ENCODE peak calls at places on chromosomes 4 and X, in five cellular contexts. P is K562, T is HepG2, J is GM12878, O is H1. W is an unnamed sample.

GRCh38 chr4:129246850-129247542 is 151.0 kb downstream of the C4orf33 start:
- DNase-seq in P (no peak), T (no peak), J (no peak), O (no peak), W (no peak)

GRCh38 chr4:182492456-182492855 is 249.3 kb downstream of the TENM3 start:
- DNase-seq in P (no peak), T (no peak), J (no peak), O (no peak), W (no peak)

GRCh38 chr4:10687526-10687925 is 3.0 kb upstream of the CLNK start:
- DNase-seq in P (no peak), T (no peak), J (no peak), O (no peak), W (no peak)

GRCh38 chrX:150429577-150429976 is 66.5 kb downstream of the MAMLD1 start:
- DNase-seq in P (no peak), T (no peak), J (no peak), O (no peak), W (no peak)

GRCh38 chrX:32026772-32027171 is 954.9 kb upstream of the FTHL17 start:
- DNase-seq in P (no peak), T (no peak), J (no peak), O (no peak), W (no peak)

GRCh38 chr4:188934320-188934975 is 795.2 kb downstream of the TRIML1 start:
- DNase-seq in P (no peak), T (no peak), J (no peak), O (no peak), W (no peak)

GRCh38 chr4:147049940-147050852 is 104.5 kb upstream of the TTC29 start:
- DNase-seq in P (no peak), T (no peak), J (no peak), O (no peak), W (no peak)

GRCh38 chr4:161664740-161665139 is 499.1 kb downstream of the FSTL5 start:
- DNase-seq in P (peak), T (no peak), J (no peak), O (no peak), W (no peak)

GRCh38 chrX:96540111-96540631 is 144.5 kb upstream of the DIAPH2 start:
- DNase-seq in P (no peak), T (no peak), J (no peak), O (no peak), W (no peak)

GRCh38 chr4:113539408-113539807 is 222.1 kb downstream of the CAMK2D start:
- DNase-seq in P (no peak), T (no peak), J (no peak), O (no peak), W (no peak)

GRCh38 chr4:119517361-119518229 is 111.0 kb downstream of the PDE5A start:
- DNase-seq in P (no peak), T (peak), J (no peak), O (no peak), W (no peak)

GRCh38 chr4:122003335-122003734 is 51.5 kb upstream of the TRPC3 start:
- DNase-seq in P (peak), T (peak), J (peak), O (peak), W (peak)

GRCh38 chrX:7330971-7331746 is 183.2 kb upstream of the PUDP start:
- DNase-seq in P (no peak), T (no peak), J (no peak), O (no peak), W (no peak)

GRCh38 chr4:43296946-43297528 is 404.5 kb downstream of the GRXCR1 start:
- DNase-seq in P (no peak), T (no peak), J (no peak), O (no peak), W (no peak)

GRCh38 chrX:79270401-79270800 is 96.7 kb downstream of the ITM2A start:
- DNase-seq in P (peak), T (no peak), J (peak), O (peak), W (peak)

GRCh38 chrX:152640039-152640818 is 2.5 kb downstream of the GABRQ start:
- DNase-seq in P (peak), T (no peak), J (no peak), O (no peak), W (no peak)

GRCh38 chr4:70651864-70652506 is 14.3 kb downstream of the JCHAIN start:
- DNase-seq in P (peak), T (peak), J (no peak), O (no peak), W (no peak)

GRCh38 chrX:148441387-148441786 is 59.0 kb upstream of the AFF2 start:
- DNase-seq in P (no peak), T (no peak), J (no peak), O (peak), W (peak)

GRCh38 chr4:173262363-173262762 is 71.8 kb downstream of the HMGB2 start:
- DNase-seq in P (no peak), T (no peak), J (no peak), O (no peak), W (no peak)

GRCh38 chr4:98381306-98381705 is 120.1 kb downstream of the RAP1GDS1 start:
- DNase-seq in P (no peak), T (no peak), J (no peak), O (no peak), W (no peak)

GRCh38 chrX:19956923-19957322 is 33.9 kb downstream of the BCLAF3 start:
- DNase-seq in P (no peak), T (no peak), J (no peak), O (no peak), W (no peak)

GRCh38 chrX:154732421-154733071 is 18.3 kb downstream of the GAB3 start:
- DNase-seq in P (no peak), T (no peak), J (no peak), O (no peak), W (no peak)

GRCh38 chr4:137370206-137370633 is 162.1 kb downstream of the PCDH18 start:
- DNase-seq in P (no peak), T (no peak), J (no peak), O (no peak), W (no peak)

GRCh38 chr4:41750158-41750623 is 1.7 kb upstream of the PHOX2B start:
- DNase-seq in P (no peak), T (no peak), J (no peak), O (no peak), W (peak)

GRCh38 chr4:41752081-41752836 is 3.7 kb upstream of the PHOX2B start:
- DNase-seq in P (no peak), T (no peak), J (no peak), O (no peak), W (no peak)

GRCh38 chr4:41750624-41751324 is 2.2 kb upstream of the PHOX2B start:
- DNase-seq in P (no peak), T (no peak), J (no peak), O (no peak), W (peak)

GRCh38 chr4:41749650-41750049 is 1.1 kb upstream of the PHOX2B start:
- DNase-seq in P (no peak), T (no peak), J (no peak), O (no peak), W (no peak)

GRCh38 chr4:41751325-41752061 is 3.0 kb upstream of the PHOX2B start:
- DNase-seq in P (peak), T (no peak), J (no peak), O (no peak), W (peak)
- TF ChIP-seq USF2 in P (no peak), T (no peak), J (no peak), O (no peak), W (no peak)

GRCh38 chr4:158824425-158825274 is 55.8 kb downstream of the FNIP2 start:
- DNase-seq in P (no peak), T (no peak), J (no peak), O (no peak), W (no peak)
- TF ChIP-seq ATF3 in P (no peak), T (no peak), J (no peak), O (no peak), W (no peak)

DNA sequence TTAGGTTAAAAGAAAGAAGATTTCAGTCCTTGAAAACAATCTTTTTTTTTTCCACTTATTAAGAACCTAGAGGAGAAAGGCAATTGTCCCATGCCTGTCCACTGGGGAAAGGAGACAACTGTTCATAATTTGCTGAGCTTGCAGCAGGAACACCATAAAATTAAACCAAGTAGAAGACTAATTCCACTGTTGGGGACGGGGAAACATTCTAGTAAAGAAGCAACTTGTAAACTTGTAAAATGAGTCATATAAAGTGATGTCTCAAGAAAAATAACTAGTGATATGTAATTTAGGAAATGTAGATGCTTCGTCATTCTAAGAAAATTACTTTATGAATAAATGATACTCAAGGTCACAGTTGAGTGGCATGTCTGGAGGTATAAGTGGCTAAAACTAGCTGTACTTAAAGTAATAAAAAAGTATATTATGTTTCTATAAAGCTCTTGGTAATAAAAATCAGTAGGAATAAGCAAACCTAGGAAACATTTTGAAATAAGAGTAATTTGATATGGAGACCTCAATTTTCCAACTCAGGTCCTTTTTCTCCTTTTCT is 121.2 kb upstream of the MID1 start:
- DNase-seq in P (no peak), T (no peak), J (no peak), O (no peak), W (no peak)
- TF ChIP-seq USF2 in P (no peak), T (no peak), J (no peak), O (no peak), W (no peak)

DNA sequence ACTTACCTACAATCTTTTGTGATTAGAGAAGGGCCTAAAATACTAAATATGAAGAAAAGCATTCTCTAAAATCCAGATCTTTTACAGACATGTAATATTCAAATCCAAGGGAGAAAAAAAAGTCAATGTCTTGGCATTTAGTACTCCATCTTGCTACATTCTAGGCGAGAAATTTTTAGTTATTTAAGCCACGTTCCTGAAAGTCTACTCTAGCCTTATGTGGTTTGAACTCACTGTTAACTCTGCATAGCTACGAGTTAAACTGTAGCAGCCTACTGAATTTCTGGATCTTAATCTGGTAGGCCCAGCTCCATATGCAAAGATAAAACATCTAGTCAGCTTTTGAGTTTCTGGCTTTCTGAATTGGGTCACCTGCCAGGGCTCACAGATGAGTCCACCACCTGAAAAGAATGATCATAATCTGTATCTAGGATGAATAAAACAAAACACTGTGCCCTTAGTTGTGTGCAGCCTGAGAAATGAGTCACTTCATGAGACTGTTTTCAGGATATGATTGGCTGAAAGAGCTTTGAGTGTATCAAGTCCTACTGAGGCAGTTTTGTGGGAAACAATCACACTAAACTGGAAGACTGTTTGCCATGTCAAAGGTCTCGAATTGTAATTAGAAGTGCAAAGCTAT is 3.2 kb upstream of the NEK1 start:
- DNase-seq in P (peak), T (no peak), J (no peak), O (no peak), W (no peak)
- TF ChIP-seq ATF3 in P (peak), T (no peak), J (no peak), O (no peak), W (no peak)

GRCh38 chrX:49992809-49993208 is 70.4 kb downstream of the CLCN5 start:
- DNase-seq in P (no peak), T (no peak), J (no peak), O (no peak), W (no peak)

GRCh38 chrX:49987651-49988050 is 65.3 kb downstream of the CLCN5 start:
- DNase-seq in P (no peak), T (no peak), J (no peak), O (no peak), W (no peak)

GRCh38 chrX:49991718-49992117 is 69.3 kb downstream of the CLCN5 start:
- DNase-seq in P (no peak), T (no peak), J (no peak), O (no peak), W (no peak)

GRCh38 chrX:49986058-49986457 is 63.7 kb downstream of the CLCN5 start:
- DNase-seq in P (no peak), T (no peak), J (no peak), O (no peak), W (no peak)

DNA sequence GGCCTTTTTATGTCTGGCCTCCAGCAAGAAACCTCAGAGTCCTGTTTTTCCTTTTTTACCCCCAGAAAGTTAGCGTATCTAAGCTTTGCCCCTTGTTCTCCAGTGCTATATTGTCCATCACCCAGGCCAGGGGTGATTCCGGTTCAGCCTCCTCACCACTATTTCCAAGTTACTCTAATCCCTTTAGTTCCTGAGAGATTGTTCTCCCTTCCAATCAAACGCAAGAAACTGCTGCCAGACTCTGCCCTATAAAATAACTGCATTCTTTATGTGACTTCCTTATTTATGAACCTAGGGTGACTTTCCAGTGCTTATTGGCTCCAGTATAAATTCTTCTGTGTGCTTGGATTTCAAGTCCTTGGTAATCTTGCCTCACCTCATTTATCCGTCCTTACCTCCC is 65.7 kb downstream of the CLCN5 start:
- DNase-seq in P (no peak), T (no peak), J (no peak), O (no peak), W (no peak)
- TF ChIP-seq USF2 in P (no peak), T (no peak), J (no peak), O (no peak), W (no peak)

GRCh38 chr4:81906905-81907304 is 435.2 kb upstream of the RASGEF1B start:
- DNase-seq in P (no peak), T (no peak), J (no peak), O (no peak), W (no peak)

DNA sequence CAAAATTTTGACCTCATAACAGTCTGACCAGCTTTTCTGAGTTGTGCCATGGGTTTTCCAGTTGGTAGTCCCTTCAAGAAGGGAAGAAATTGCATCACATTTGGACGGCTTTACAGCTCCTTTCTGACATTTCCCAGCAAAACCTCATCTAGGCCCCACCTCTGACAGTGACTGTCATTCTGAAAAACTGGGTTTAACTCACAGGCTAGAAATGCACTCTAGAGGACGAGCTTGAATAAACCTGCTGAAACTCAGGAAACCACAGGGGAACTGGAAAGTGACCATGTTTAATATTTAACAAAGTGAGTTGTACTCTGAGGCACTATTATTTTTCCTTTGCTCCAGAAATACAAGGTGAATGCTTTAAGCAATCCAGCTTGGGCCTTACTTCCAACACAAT is 434.3 kb upstream of the RASGEF1B start:
- DNase-seq in P (no peak), T (peak), J (peak), O (no peak), W (no peak)
- TF ChIP-seq ATF3 in P (no peak), T (no peak), J (no peak), O (no peak), W (no peak)

GRCh38 chrX:64389489-64389888 is 5.8 kb downstream of the MTMR8 start:
- DNase-seq in P (no peak), T (no peak), J (no peak), O (no peak), W (no peak)

GRCh38 chrX:64395568-64395929 is 297 bp upstream of the MTMR8 start:
- DNase-seq in P (no peak), T (no peak), J (no peak), O (no peak), W (no peak)

GRCh38 chrX:64398088-64398487 is 2.8 kb upstream of the MTMR8 start:
- DNase-seq in P (no peak), T (no peak), J (no peak), O (no peak), W (no peak)

GRCh38 chrX:64394874-64395567 is at the start of gene MTMR8:
- DNase-seq in P (peak), T (no peak), J (peak), O (peak), W (peak)

GRCh38 chrX:64394059-64394873 is 986 bp downstream of the MTMR8 start:
- DNase-seq in P (peak), T (no peak), J (no peak), O (no peak), W (no peak)
- TF ChIP-seq USF2 in P (peak), T (no peak), J (no peak), O (no peak), W (no peak)

GRCh38 chr4:78566834-78567501 is 15.4 kb downstream of the ANXA3 start:
- DNase-seq in P (peak), T (no peak), J (peak), O (no peak), W (no peak)
- TF ChIP-seq ATF3 in P (no peak), T (no peak), J (no peak), O (no peak), W (no peak)

W was measured in WTC11.